ENCODE peak calls at places on chromosome 2, in eight cellular contexts. One of them, this sample, is unnamed.

GRCh38 chr2:85430780-85431601 is 12.5 kb downstream of the SH2D6 start:
- DNase-seq in body of pancreas: no peak
- DNase-seq in skeletal muscle cell: no peak
- DNase-seq in psoas muscle: no peak
- DNase-seq in CD8-positive, alpha-beta T cell: no peak
- DNase-seq in H7: peak
- DNase-seq in NT2/D1: peak
- DNase-seq in GM06990: no peak
- DNase-seq in this sample: no peak

GRCh38 chr2:146853741-146854444 is 990.9 kb upstream of the ACVR2A start:
- DNase-seq in NT2/D1: peak
- DNase-seq in body of pancreas: no peak
- DNase-seq in H7: no peak
- DNase-seq in CD8-positive, alpha-beta T cell: no peak
- DNase-seq in skeletal muscle cell: peak
- DNase-seq in GM06990: no peak
- DNase-seq in psoas muscle: no peak
- DNase-seq in this sample: no peak

GRCh38 chr2:177806025-177806424 is 266.6 kb downstream of the PDE11A start:
- DNase-seq in NT2/D1: no peak
- DNase-seq in psoas muscle: no peak
- DNase-seq in GM06990: no peak
- DNase-seq in body of pancreas: no peak
- DNase-seq in skeletal muscle cell: no peak
- DNase-seq in CD8-positive, alpha-beta T cell: no peak
- DNase-seq in H7: no peak
- DNase-seq in this sample: no peak

GRCh38 chr2:216833076-216833475 is 26.8 kb downstream of the TNP1 start:
- DNase-seq in H7: no peak
- DNase-seq in skeletal muscle cell: no peak
- DNase-seq in NT2/D1: no peak
- DNase-seq in CD8-positive, alpha-beta T cell: no peak
- DNase-seq in body of pancreas: no peak
- DNase-seq in GM06990: no peak
- DNase-seq in psoas muscle: peak
- DNase-seq in this sample: no peak

GRCh38 chr2:128628996-128629395 is 310.3 kb upstream of the HS6ST1 start:
- DNase-seq in CD8-positive, alpha-beta T cell: no peak
- DNase-seq in H7: peak
- DNase-seq in psoas muscle: no peak
- DNase-seq in NT2/D1: no peak
- DNase-seq in skeletal muscle cell: no peak
- DNase-seq in GM06990: no peak
- DNase-seq in body of pancreas: no peak
- DNase-seq in this sample: no peak

GRCh38 chr2:239277401-239278085 is 123.3 kb downstream of the HDAC4 start:
- DNase-seq in CD8-positive, alpha-beta T cell: no peak
- DNase-seq in body of pancreas: peak
- DNase-seq in GM06990: no peak
- DNase-seq in skeletal muscle cell: no peak
- DNase-seq in H7: peak
- DNase-seq in psoas muscle: no peak
- DNase-seq in NT2/D1: no peak
- DNase-seq in this sample: peak

GRCh38 chr2:54635554-54636152 is 87.8 kb upstream of the EML6 start:
- DNase-seq in NT2/D1: no peak
- DNase-seq in H7: no peak
- DNase-seq in skeletal muscle cell: no peak
- DNase-seq in GM06990: no peak
- DNase-seq in body of pancreas: no peak
- DNase-seq in psoas muscle: no peak
- DNase-seq in CD8-positive, alpha-beta T cell: no peak
- DNase-seq in this sample: no peak

GRCh38 chr2:230668184-230668938 is 44.3 kb upstream of the CAB39 start:
- DNase-seq in body of pancreas: peak
- DNase-seq in GM06990: peak
- DNase-seq in H7: no peak
- DNase-seq in CD8-positive, alpha-beta T cell: no peak
- DNase-seq in psoas muscle: peak
- DNase-seq in NT2/D1: no peak
- DNase-seq in skeletal muscle cell: no peak
- DNase-seq in this sample: peak

GRCh38 chr2:951224-952006 is 766 bp downstream of the SNTG2 start:
- DNase-seq in GM06990: no peak
- DNase-seq in H7: peak
- DNase-seq in CD8-positive, alpha-beta T cell: no peak
- DNase-seq in body of pancreas: no peak
- DNase-seq in psoas muscle: no peak
- DNase-seq in skeletal muscle cell: no peak
- DNase-seq in NT2/D1: no peak
- DNase-seq in this sample: no peak

GRCh38 chr2:207133493-207133861 is 32.3 kb downstream of the KLF7 start:
- DNase-seq in GM06990: no peak
- DNase-seq in CD8-positive, alpha-beta T cell: no peak
- DNase-seq in body of pancreas: no peak
- DNase-seq in skeletal muscle cell: no peak
- DNase-seq in psoas muscle: no peak
- DNase-seq in NT2/D1: no peak
- DNase-seq in H7: no peak
- DNase-seq in this sample: no peak
- H3K4me3 ChIP-seq in GM06990: no peak
- H3K4me3 ChIP-seq in CD8-positive, alpha-beta T cell: no peak
- H3K4me3 ChIP-seq in body of pancreas: no peak
- H3K4me3 ChIP-seq in skeletal muscle cell: no peak
- H3K4me3 ChIP-seq in psoas muscle: peak
- H3K4me3 ChIP-seq in NT2/D1: no peak
- H3K4me3 ChIP-seq in H7: no peak
- H3K4me3 ChIP-seq in this sample: no peak

DNA sequence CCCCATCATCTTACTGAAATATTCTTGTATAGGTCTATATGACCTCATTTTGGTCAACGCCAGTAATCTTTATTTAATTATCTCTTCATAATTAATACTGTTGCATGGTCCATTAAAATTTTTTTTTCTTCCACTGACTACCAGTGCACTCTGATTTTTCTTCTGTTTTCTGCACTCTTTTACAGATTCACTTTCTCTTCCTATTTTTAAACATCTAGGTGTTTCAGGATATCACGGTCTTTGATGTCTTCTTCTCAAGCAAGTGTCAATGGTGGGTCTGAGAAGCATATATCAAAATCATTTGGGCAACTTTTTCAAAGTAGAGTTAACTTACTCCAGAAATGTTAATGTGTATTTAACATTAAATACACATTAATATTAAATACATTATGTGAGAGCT is 51.4 kb downstream of the CCDC141 start:
- DNase-seq in H7: no peak
- DNase-seq in GM06990: no peak
- DNase-seq in CD8-positive, alpha-beta T cell: no peak
- DNase-seq in body of pancreas: no peak
- DNase-seq in NT2/D1: no peak
- DNase-seq in skeletal muscle cell: no peak
- DNase-seq in psoas muscle: no peak
- DNase-seq in this sample: no peak
- H3K4me3 ChIP-seq in H7: no peak
- H3K4me3 ChIP-seq in GM06990: no peak
- H3K4me3 ChIP-seq in CD8-positive, alpha-beta T cell: no peak
- H3K4me3 ChIP-seq in body of pancreas: no peak
- H3K4me3 ChIP-seq in NT2/D1: no peak
- H3K4me3 ChIP-seq in skeletal muscle cell: no peak
- H3K4me3 ChIP-seq in psoas muscle: no peak
- H3K4me3 ChIP-seq in this sample: no peak

GRCh38 chr2:9674931-9675330 is 44.1 kb upstream of the YWHAQ start:
- DNase-seq in body of pancreas: no peak
- DNase-seq in skeletal muscle cell: no peak
- DNase-seq in H7: no peak
- DNase-seq in NT2/D1: no peak
- DNase-seq in CD8-positive, alpha-beta T cell: no peak
- DNase-seq in psoas muscle: no peak
- DNase-seq in GM06990: no peak
- DNase-seq in this sample: no peak

GRCh38 chr2:9679218-9679617 is 48.4 kb upstream of the YWHAQ start:
- DNase-seq in psoas muscle: no peak
- DNase-seq in CD8-positive, alpha-beta T cell: no peak
- DNase-seq in NT2/D1: no peak
- DNase-seq in H7: no peak
- DNase-seq in skeletal muscle cell: no peak
- DNase-seq in GM06990: no peak
- DNase-seq in body of pancreas: no peak
- DNase-seq in this sample: no peak

GRCh38 chr2:9678554-9678953 is 47.8 kb upstream of the YWHAQ start:
- DNase-seq in psoas muscle: no peak
- DNase-seq in body of pancreas: no peak
- DNase-seq in CD8-positive, alpha-beta T cell: no peak
- DNase-seq in skeletal muscle cell: no peak
- DNase-seq in GM06990: no peak
- DNase-seq in H7: no peak
- DNase-seq in NT2/D1: no peak
- DNase-seq in this sample: no peak

GRCh38 chr2:9673914-9674481 is 43.2 kb upstream of the YWHAQ start:
- DNase-seq in body of pancreas: no peak
- DNase-seq in GM06990: no peak
- DNase-seq in H7: no peak
- DNase-seq in CD8-positive, alpha-beta T cell: no peak
- DNase-seq in NT2/D1: no peak
- DNase-seq in skeletal muscle cell: no peak
- DNase-seq in psoas muscle: no peak
- DNase-seq in this sample: no peak

DNA sequence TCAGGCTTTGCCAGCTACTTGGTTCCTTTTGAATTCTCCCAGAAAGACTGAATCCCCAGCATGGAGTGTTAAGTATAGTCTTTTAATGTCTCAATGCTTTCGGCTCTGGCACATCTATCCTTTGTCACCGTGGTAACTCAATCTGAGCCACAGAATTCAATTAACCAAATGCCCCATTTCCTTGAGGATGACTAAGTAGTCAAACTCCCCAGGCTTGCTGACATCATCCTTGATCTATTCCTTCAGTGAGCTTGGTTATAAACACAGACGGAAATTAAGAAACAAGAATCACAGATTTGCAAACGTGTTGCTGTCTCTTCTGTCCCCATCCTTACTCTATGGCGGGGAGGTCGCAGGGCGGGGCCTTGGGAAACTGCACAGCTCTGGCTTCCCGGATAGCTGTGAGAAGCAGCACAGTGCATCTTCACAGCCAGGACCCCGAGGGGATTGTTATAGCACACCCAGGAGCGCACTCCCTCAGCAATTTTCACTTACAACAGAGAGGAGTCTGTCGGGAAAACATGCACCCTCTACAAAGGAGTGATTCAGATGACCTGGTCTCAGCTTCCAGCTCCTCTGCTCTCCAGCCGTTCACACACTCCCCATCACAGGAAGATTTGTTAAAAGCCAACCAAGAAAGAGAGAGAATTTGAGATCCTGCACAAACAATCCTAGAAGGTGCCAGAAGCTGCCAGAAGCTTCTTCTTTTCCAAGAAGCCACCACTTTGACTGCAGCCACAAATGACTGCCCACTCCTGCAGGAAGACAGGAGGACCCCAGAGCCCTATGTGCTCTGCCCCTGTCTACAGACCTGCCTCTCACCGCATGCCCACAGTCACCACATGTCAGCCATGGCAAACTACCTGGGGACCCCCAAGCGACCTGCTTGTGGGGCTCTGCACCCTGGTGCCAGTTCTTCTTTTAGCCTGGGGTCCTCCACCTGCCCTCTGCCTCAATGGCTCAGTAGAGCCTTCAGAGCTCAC is 44.9 kb upstream of the YWHAQ start:
- DNase-seq in CD8-positive, alpha-beta T cell: no peak
- DNase-seq in body of pancreas: no peak
- DNase-seq in NT2/D1: peak
- DNase-seq in psoas muscle: no peak
- DNase-seq in skeletal muscle cell: peak
- DNase-seq in GM06990: no peak
- DNase-seq in H7: peak
- DNase-seq in this sample: no peak
- H3K4me3 ChIP-seq in CD8-positive, alpha-beta T cell: no peak
- H3K4me3 ChIP-seq in body of pancreas: no peak
- H3K4me3 ChIP-seq in NT2/D1: peak
- H3K4me3 ChIP-seq in psoas muscle: no peak
- H3K4me3 ChIP-seq in skeletal muscle cell: peak
- H3K4me3 ChIP-seq in GM06990: no peak
- H3K4me3 ChIP-seq in H7: no peak
- H3K4me3 ChIP-seq in this sample: no peak

GRCh38 chr2:195656859-195657633 is at the start of gene SLC39A10:
- DNase-seq in CD8-positive, alpha-beta T cell: peak
- DNase-seq in GM06990: peak
- DNase-seq in skeletal muscle cell: peak
- DNase-seq in psoas muscle: peak
- DNase-seq in H7: peak
- DNase-seq in body of pancreas: peak
- DNase-seq in NT2/D1: peak
- DNase-seq in this sample: peak

GRCh38 chr2:195657634-195658540 is 861 bp downstream of the SLC39A10 start:
- DNase-seq in psoas muscle: peak
- DNase-seq in body of pancreas: peak
- DNase-seq in GM06990: peak
- DNase-seq in H7: peak
- DNase-seq in CD8-positive, alpha-beta T cell: peak
- DNase-seq in skeletal muscle cell: peak
- DNase-seq in NT2/D1: no peak
- DNase-seq in this sample: peak

GRCh38 chr2:195660265-195660890 is 3.4 kb downstream of the SLC39A10 start:
- DNase-seq in psoas muscle: no peak
- DNase-seq in NT2/D1: no peak
- DNase-seq in H7: peak
- DNase-seq in GM06990: no peak
- DNase-seq in body of pancreas: peak
- DNase-seq in CD8-positive, alpha-beta T cell: peak
- DNase-seq in skeletal muscle cell: peak
- DNase-seq in this sample: no peak

GRCh38 chr2:195659114-195659513 is 2.1 kb downstream of the SLC39A10 start:
- DNase-seq in GM06990: no peak
- DNase-seq in body of pancreas: no peak
- DNase-seq in H7: no peak
- DNase-seq in psoas muscle: no peak
- DNase-seq in CD8-positive, alpha-beta T cell: no peak
- DNase-seq in skeletal muscle cell: no peak
- DNase-seq in NT2/D1: no peak
- DNase-seq in this sample: no peak

DNA sequence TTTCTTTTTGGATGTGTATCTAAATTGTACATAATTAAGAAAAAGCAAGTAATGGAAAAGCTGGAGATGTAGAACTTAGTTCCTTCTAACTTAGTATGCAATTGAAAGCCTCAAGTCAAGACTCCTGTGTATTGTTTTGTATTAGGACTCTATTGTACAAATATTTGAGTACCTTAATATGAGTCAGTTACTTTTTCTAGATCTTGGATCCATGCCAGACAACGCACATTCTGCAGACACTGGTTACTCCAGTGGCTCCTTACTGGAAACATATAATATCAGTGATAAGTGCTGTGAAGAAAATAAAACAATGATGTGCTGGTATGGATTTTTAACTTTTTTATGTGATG is 1.5 kb downstream of the SLC39A10 start:
- DNase-seq in CD8-positive, alpha-beta T cell: no peak
- DNase-seq in skeletal muscle cell: peak
- DNase-seq in H7: no peak
- DNase-seq in NT2/D1: no peak
- DNase-seq in GM06990: no peak
- DNase-seq in body of pancreas: peak
- DNase-seq in psoas muscle: no peak
- DNase-seq in this sample: no peak
- H3K4me3 ChIP-seq in CD8-positive, alpha-beta T cell: peak
- H3K4me3 ChIP-seq in skeletal muscle cell: peak
- H3K4me3 ChIP-seq in H7: peak
- H3K4me3 ChIP-seq in NT2/D1: peak
- H3K4me3 ChIP-seq in GM06990: peak
- H3K4me3 ChIP-seq in body of pancreas: peak
- H3K4me3 ChIP-seq in psoas muscle: peak
- H3K4me3 ChIP-seq in this sample: peak

GRCh38 chr2:105636109-105636740 is 108.5 kb upstream of the NCK2 start:
- DNase-seq in body of pancreas: no peak
- DNase-seq in NT2/D1: no peak
- DNase-seq in GM06990: no peak
- DNase-seq in skeletal muscle cell: no peak
- DNase-seq in CD8-positive, alpha-beta T cell: no peak
- DNase-seq in H7: no peak
- DNase-seq in psoas muscle: no peak
- DNase-seq in this sample: no peak
- H3K4me3 ChIP-seq in body of pancreas: no peak
- H3K4me3 ChIP-seq in NT2/D1: no peak
- H3K4me3 ChIP-seq in GM06990: no peak
- H3K4me3 ChIP-seq in skeletal muscle cell: no peak
- H3K4me3 ChIP-seq in CD8-positive, alpha-beta T cell: no peak
- H3K4me3 ChIP-seq in H7: no peak
- H3K4me3 ChIP-seq in psoas muscle: no peak
- H3K4me3 ChIP-seq in this sample: no peak

This sample was measured in upper lobe of right lung.